ENCODE peak calls at places on chromosomes 13 and 19, in six cellular contexts. One of them, this sample, is unnamed.

GRCh38 chr13:100517135-100517534 is 71.5 kb downstream of the GGACT start:
- DNase-seq in HFFc6: no peak
- DNase-seq in BE2C: no peak
- DNase-seq in dorsolateral prefrontal cortex: no peak
- DNase-seq in mucosa of descending colon: peak
- DNase-seq in omental fat pad: no peak
- DNase-seq in this sample: no peak

GRCh38 chr19:12075538-12076139 is 11.1 kb downstream of the ZNF844 start:
- DNase-seq in HFFc6: no peak
- DNase-seq in BE2C: no peak
- DNase-seq in dorsolateral prefrontal cortex: no peak
- DNase-seq in mucosa of descending colon: no peak
- DNase-seq in omental fat pad: no peak
- DNase-seq in this sample: no peak

GRCh38 chr13:49371943-49372636 is 71.8 kb downstream of the CAB39L start:
- DNase-seq in HFFc6: no peak
- DNase-seq in BE2C: no peak
- DNase-seq in dorsolateral prefrontal cortex: no peak
- DNase-seq in mucosa of descending colon: no peak
- DNase-seq in omental fat pad: no peak
- DNase-seq in this sample: no peak

GRCh38 chr13:72849571-72849970 is 67.6 kb downstream of the PIBF1 start:
- DNase-seq in HFFc6: peak
- DNase-seq in BE2C: no peak
- DNase-seq in dorsolateral prefrontal cortex: no peak
- DNase-seq in mucosa of descending colon: no peak
- DNase-seq in omental fat pad: no peak
- DNase-seq in this sample: no peak

GRCh38 chr13:97275265-97275664 is 53.1 kb downstream of the MBNL2 start:
- DNase-seq in HFFc6: peak
- DNase-seq in BE2C: no peak
- DNase-seq in dorsolateral prefrontal cortex: no peak
- DNase-seq in mucosa of descending colon: no peak
- DNase-seq in omental fat pad: no peak
- DNase-seq in this sample: no peak

GRCh38 chr19:56084835-56085536 is 36.1 kb downstream of the ZNF787 start:
- DNase-seq in HFFc6: no peak
- DNase-seq in BE2C: no peak
- DNase-seq in dorsolateral prefrontal cortex: no peak
- DNase-seq in mucosa of descending colon: no peak
- DNase-seq in omental fat pad: no peak
- DNase-seq in this sample: peak

GRCh38 chr19:45973564-45974338 is at the start of gene NOVA2:
- DNase-seq in HFFc6: no peak
- DNase-seq in BE2C: peak
- DNase-seq in dorsolateral prefrontal cortex: peak
- DNase-seq in mucosa of descending colon: peak
- DNase-seq in omental fat pad: no peak
- DNase-seq in this sample: peak

GRCh38 chr13:104979281-104979680 is 1556.2 kb downstream of the EFNB2 start:
- DNase-seq in HFFc6: no peak
- DNase-seq in BE2C: no peak
- DNase-seq in dorsolateral prefrontal cortex: no peak
- DNase-seq in mucosa of descending colon: no peak
- DNase-seq in omental fat pad: no peak
- DNase-seq in this sample: no peak

GRCh38 chr13:32056316-32056715 is 24.7 kb downstream of the FRY start:
- DNase-seq in HFFc6: no peak
- DNase-seq in BE2C: no peak
- DNase-seq in dorsolateral prefrontal cortex: no peak
- DNase-seq in mucosa of descending colon: no peak
- DNase-seq in omental fat pad: no peak
- DNase-seq in this sample: no peak

GRCh38 chr19:54517483-54517882 is 14.9 kb downstream of the LAIR2 start:
- DNase-seq in HFFc6: peak
- DNase-seq in BE2C: no peak
- DNase-seq in dorsolateral prefrontal cortex: no peak
- DNase-seq in mucosa of descending colon: no peak
- DNase-seq in omental fat pad: no peak
- DNase-seq in this sample: no peak

GRCh38 chr19:39335168-39335567 is 675 bp downstream of the GMFG start:
- DNase-seq in HFFc6: no peak
- DNase-seq in BE2C: no peak
- DNase-seq in dorsolateral prefrontal cortex: no peak
- DNase-seq in mucosa of descending colon: no peak
- DNase-seq in omental fat pad: no peak
- DNase-seq in this sample: no peak